ENCODE peak calls at places on chromosome 12, in seven cellular contexts. One of them, this sample, is unnamed.

GRCh38 chr12:116495260-116495659 is 63.9 kb upstream of the MAP1LC3B2 start:
- DNase-seq in progenitor cell of endocrine pancreas: no peak
- DNase-seq in tibial artery: no peak
- DNase-seq in B cell: no peak
- DNase-seq in NT2/D1: no peak
- DNase-seq in endothelial cell: no peak
- DNase-seq in SW480: peak
- DNase-seq in this sample: no peak

GRCh38 chr12:109734219-109735000 is 20.8 kb downstream of the FAM222A start:
- DNase-seq in SW480: no peak
- DNase-seq in progenitor cell of endocrine pancreas: no peak
- DNase-seq in B cell: no peak
- DNase-seq in endothelial cell: peak
- DNase-seq in tibial artery: peak
- DNase-seq in NT2/D1: peak
- DNase-seq in this sample: peak

GRCh38 chr12:102950107-102950949 is 7.1 kb upstream of the ASCL1 start:
- DNase-seq in tibial artery: no peak
- DNase-seq in endothelial cell: peak
- DNase-seq in SW480: no peak
- DNase-seq in progenitor cell of endocrine pancreas: peak
- DNase-seq in NT2/D1: no peak
- DNase-seq in B cell: no peak
- DNase-seq in this sample: no peak

GRCh38 chr12:108879615-108880254 is at the start of gene DAO:
- DNase-seq in tibial artery: no peak
- DNase-seq in endothelial cell: no peak
- DNase-seq in B cell: no peak
- DNase-seq in NT2/D1: no peak
- DNase-seq in SW480: no peak
- DNase-seq in progenitor cell of endocrine pancreas: no peak
- DNase-seq in this sample: no peak

GRCh38 chr12:123365141-123365917 is 682 bp upstream of the SBNO1 start:
- DNase-seq in tibial artery: peak
- DNase-seq in SW480: peak
- DNase-seq in endothelial cell: peak
- DNase-seq in B cell: peak
- DNase-seq in NT2/D1: peak
- DNase-seq in progenitor cell of endocrine pancreas: peak
- DNase-seq in this sample: peak

GRCh38 chr12:52856787-52857186 is 8.0 kb upstream of the KRT78 start:
- DNase-seq in NT2/D1: no peak
- DNase-seq in SW480: no peak
- DNase-seq in progenitor cell of endocrine pancreas: no peak
- DNase-seq in tibial artery: no peak
- DNase-seq in B cell: no peak
- DNase-seq in endothelial cell: no peak
- DNase-seq in this sample: no peak

GRCh38 chr12:78977463-78977862 is 112.9 kb downstream of the SYT1 start:
- DNase-seq in progenitor cell of endocrine pancreas: no peak
- DNase-seq in B cell: no peak
- DNase-seq in NT2/D1: no peak
- DNase-seq in endothelial cell: no peak
- DNase-seq in SW480: no peak
- DNase-seq in tibial artery: no peak
- DNase-seq in this sample: no peak

GRCh38 chr12:21815306-21816062 is 41.0 kb upstream of the KCNJ8 start:
- DNase-seq in progenitor cell of endocrine pancreas: no peak
- DNase-seq in endothelial cell: no peak
- DNase-seq in tibial artery: no peak
- DNase-seq in SW480: no peak
- DNase-seq in B cell: no peak
- DNase-seq in NT2/D1: no peak
- DNase-seq in this sample: no peak

GRCh38 chr12:18275974-18276373 is 14.7 kb downstream of the PIK3C2G start:
- DNase-seq in tibial artery: no peak
- DNase-seq in NT2/D1: no peak
- DNase-seq in progenitor cell of endocrine pancreas: no peak
- DNase-seq in B cell: no peak
- DNase-seq in endothelial cell: no peak
- DNase-seq in SW480: peak
- DNase-seq in this sample: no peak

GRCh38 chr12:76890407-76891143 is 11.8 kb upstream of the CSRP2 start:
- DNase-seq in progenitor cell of endocrine pancreas: no peak
- DNase-seq in tibial artery: no peak
- DNase-seq in B cell: no peak
- DNase-seq in SW480: peak
- DNase-seq in NT2/D1: no peak
- DNase-seq in endothelial cell: no peak
- DNase-seq in this sample: no peak

GRCh38 chr12:132190012-132190755 is 45.9 kb downstream of the NOC4L start:
- DNase-seq in tibial artery: no peak
- DNase-seq in B cell: no peak
- DNase-seq in NT2/D1: no peak
- DNase-seq in progenitor cell of endocrine pancreas: no peak
- DNase-seq in SW480: no peak
- DNase-seq in endothelial cell: peak
- DNase-seq in this sample: peak

GRCh38 chr12:83796527-83796926 is 1109.8 kb downstream of the TMTC2 start:
- DNase-seq in progenitor cell of endocrine pancreas: no peak
- DNase-seq in SW480: peak
- DNase-seq in tibial artery: no peak
- DNase-seq in NT2/D1: no peak
- DNase-seq in B cell: no peak
- DNase-seq in endothelial cell: no peak
- DNase-seq in this sample: no peak

GRCh38 chr12:128613821-128614220 is 209.9 kb downstream of the SLC15A4 start:
- DNase-seq in tibial artery: no peak
- DNase-seq in endothelial cell: no peak
- DNase-seq in NT2/D1: peak
- DNase-seq in SW480: no peak
- DNase-seq in progenitor cell of endocrine pancreas: no peak
- DNase-seq in B cell: no peak
- DNase-seq in this sample: no peak

GRCh38 chr12:2855546-2855945 is 1.3 kb downstream of the TEX52 start:
- DNase-seq in SW480: no peak
- DNase-seq in NT2/D1: no peak
- DNase-seq in tibial artery: no peak
- DNase-seq in B cell: no peak
- DNase-seq in endothelial cell: no peak
- DNase-seq in progenitor cell of endocrine pancreas: no peak
- DNase-seq in this sample: no peak

GRCh38 chr12:94074970-94075695 is 73.2 kb upstream of the PLXNC1 start:
- DNase-seq in SW480: peak
- DNase-seq in B cell: no peak
- DNase-seq in NT2/D1: peak
- DNase-seq in tibial artery: peak
- DNase-seq in endothelial cell: peak
- DNase-seq in progenitor cell of endocrine pancreas: no peak
- DNase-seq in this sample: peak

GRCh38 chr12:92656911-92657310 is 45.9 kb upstream of the PLEKHG7 start:
- DNase-seq in B cell: no peak
- DNase-seq in endothelial cell: no peak
- DNase-seq in NT2/D1: no peak
- DNase-seq in tibial artery: no peak
- DNase-seq in SW480: no peak
- DNase-seq in progenitor cell of endocrine pancreas: no peak
- DNase-seq in this sample: no peak

GRCh38 chr12:24698972-24699371 is 249.9 kb downstream of the BCAT1 start:
- DNase-seq in tibial artery: no peak
- DNase-seq in endothelial cell: no peak
- DNase-seq in NT2/D1: no peak
- DNase-seq in B cell: no peak
- DNase-seq in progenitor cell of endocrine pancreas: no peak
- DNase-seq in SW480: no peak
- DNase-seq in this sample: no peak

GRCh38 chr12:643478-644292 is 19.6 kb downstream of the NINJ2 start:
- DNase-seq in SW480: peak
- DNase-seq in progenitor cell of endocrine pancreas: no peak
- DNase-seq in B cell: peak
- DNase-seq in tibial artery: peak
- DNase-seq in endothelial cell: no peak
- DNase-seq in NT2/D1: no peak
- DNase-seq in this sample: peak

GRCh38 chr12:24902521-24903304 is 46.2 kb downstream of the BCAT1 start:
- DNase-seq in tibial artery: no peak
- DNase-seq in endothelial cell: peak
- DNase-seq in NT2/D1: peak
- DNase-seq in SW480: no peak
- DNase-seq in B cell: peak
- DNase-seq in progenitor cell of endocrine pancreas: peak
- DNase-seq in this sample: peak